ENCODE peak calls at places on chromosomes 12 and 14, in five cellular contexts. One of them, this sample, is unnamed.

GRCh38 chr14:99946652-99947489 is 118.4 kb upstream of the EVL start:
- DNase-seq in PC-3: peak
- DNase-seq in amniotic epithelial cell: no peak
- DNase-seq in central memory CD4-positive, alpha-beta T cell: peak
- DNase-seq in EL: peak
- DNase-seq in this sample: peak

GRCh38 chr12:49336645-49337584 is at the start of gene C1QL4:
- DNase-seq in PC-3: peak
- DNase-seq in amniotic epithelial cell: peak
- DNase-seq in central memory CD4-positive, alpha-beta T cell: peak
- DNase-seq in EL: peak
- DNase-seq in this sample: peak

GRCh38 chr12:52122904-52123303 is 43.4 kb downstream of the SMIM41 start:
- DNase-seq in PC-3: no peak
- DNase-seq in amniotic epithelial cell: no peak
- DNase-seq in central memory CD4-positive, alpha-beta T cell: no peak
- DNase-seq in EL: no peak
- DNase-seq in this sample: no peak

GRCh38 chr12:31887109-31887811 is 72.0 kb upstream of the RESF1 start:
- DNase-seq in PC-3: no peak
- DNase-seq in amniotic epithelial cell: no peak
- DNase-seq in central memory CD4-positive, alpha-beta T cell: no peak
- DNase-seq in EL: no peak
- DNase-seq in this sample: peak

GRCh38 chr12:2739832-2740641 is 54.7 kb upstream of the FKBP4 start:
- DNase-seq in PC-3: peak
- DNase-seq in amniotic epithelial cell: peak
- DNase-seq in central memory CD4-positive, alpha-beta T cell: no peak
- DNase-seq in EL: peak
- DNase-seq in this sample: no peak

GRCh38 chr14:73460691-73461127 is 2.4 kb upstream of the NUMB start:
- DNase-seq in PC-3: peak
- DNase-seq in amniotic epithelial cell: peak
- DNase-seq in central memory CD4-positive, alpha-beta T cell: no peak
- DNase-seq in EL: peak
- DNase-seq in this sample: no peak

GRCh38 chr14:52112336-52113018 is 43.6 kb upstream of the NID2 start:
- DNase-seq in PC-3: peak
- DNase-seq in amniotic epithelial cell: peak
- DNase-seq in central memory CD4-positive, alpha-beta T cell: no peak
- DNase-seq in EL: peak
- DNase-seq in this sample: no peak

GRCh38 chr12:10385181-10385613 is 4.6 kb downstream of the KLRK1 start:
- DNase-seq in PC-3: peak
- DNase-seq in amniotic epithelial cell: peak
- DNase-seq in central memory CD4-positive, alpha-beta T cell: no peak
- DNase-seq in EL: peak
- DNase-seq in this sample: no peak